ENCODE peak calls at places on chromosome 22, in four cellular contexts. R is A549, G is IMR-90, H is K562. S is an unnamed sample.

GRCh38 chr22:28360846-28361424 is 318.7 kb downstream of the TTC28 start:
- DNase-seq in R (no peak), G (no peak), H (no peak), S (no peak)

GRCh38 chr22:47277511-47277910 is 515.1 kb downstream of the TBC1D22A start:
- DNase-seq in R (no peak), G (no peak), H (no peak), S (no peak)

GRCh38 chr22:50185384-50186087 is at the start of gene TRABD:
- DNase-seq in R (peak; percentile 48), G (peak; percentile 82), H (peak; percentile 90), S (peak; percentile 72)

GRCh38 chr22:32444068-32444467 is 20.2 kb downstream of the BPIFC start:
- DNase-seq in R (peak; percentile 13), G (no peak), H (peak; percentile 44), S (peak; percentile 37)

GRCh38 chr22:44816141-44816540 is 63.8 kb downstream of the ARHGAP8 start:
- DNase-seq in R (no peak), G (no peak), H (no peak), S (no peak)

GRCh38 chr22:27629908-27630733 is 171.4 kb downstream of the MN1 start:
- DNase-seq in R (no peak), G (no peak), H (no peak), S (no peak)

GRCh38 chr22:23282089-23282501 is 101.8 kb downstream of the BCR start:
- DNase-seq in R (peak; percentile 35), G (peak; percentile 69), H (no peak), S (no peak)

GRCh38 chr22:50084570-50084969 is 656 bp downstream of the MLC1 start:
- DNase-seq in R (no peak), G (no peak), H (no peak), S (no peak)

GRCh38 chr22:38086001-38086845 is 2.2 kb upstream of the SLC16A8 start:
- DNase-seq in R (no peak), G (no peak), H (no peak), S (no peak)

GRCh38 chr22:40177738-40178416 is at the start of gene TNRC6B:
- DNase-seq in R (peak; percentile 59), G (peak; percentile 98), H (peak; percentile 94), S (peak; percentile 98)

GRCh38 chr22:40176921-40177737 is 596 bp upstream of the TNRC6B start:
- DNase-seq in R (no peak), G (peak; percentile 71), H (peak; percentile 86), S (peak; percentile 87)

GRCh38 chr22:40180403-40180802 is 2.7 kb downstream of the TNRC6B start:
- DNase-seq in R (no peak), G (no peak), H (no peak), S (no peak)

GRCh38 chr22:40179535-40179934 is 1.8 kb downstream of the TNRC6B start:
- DNase-seq in R (no peak), G (no peak), H (no peak), S (no peak)

DNA sequence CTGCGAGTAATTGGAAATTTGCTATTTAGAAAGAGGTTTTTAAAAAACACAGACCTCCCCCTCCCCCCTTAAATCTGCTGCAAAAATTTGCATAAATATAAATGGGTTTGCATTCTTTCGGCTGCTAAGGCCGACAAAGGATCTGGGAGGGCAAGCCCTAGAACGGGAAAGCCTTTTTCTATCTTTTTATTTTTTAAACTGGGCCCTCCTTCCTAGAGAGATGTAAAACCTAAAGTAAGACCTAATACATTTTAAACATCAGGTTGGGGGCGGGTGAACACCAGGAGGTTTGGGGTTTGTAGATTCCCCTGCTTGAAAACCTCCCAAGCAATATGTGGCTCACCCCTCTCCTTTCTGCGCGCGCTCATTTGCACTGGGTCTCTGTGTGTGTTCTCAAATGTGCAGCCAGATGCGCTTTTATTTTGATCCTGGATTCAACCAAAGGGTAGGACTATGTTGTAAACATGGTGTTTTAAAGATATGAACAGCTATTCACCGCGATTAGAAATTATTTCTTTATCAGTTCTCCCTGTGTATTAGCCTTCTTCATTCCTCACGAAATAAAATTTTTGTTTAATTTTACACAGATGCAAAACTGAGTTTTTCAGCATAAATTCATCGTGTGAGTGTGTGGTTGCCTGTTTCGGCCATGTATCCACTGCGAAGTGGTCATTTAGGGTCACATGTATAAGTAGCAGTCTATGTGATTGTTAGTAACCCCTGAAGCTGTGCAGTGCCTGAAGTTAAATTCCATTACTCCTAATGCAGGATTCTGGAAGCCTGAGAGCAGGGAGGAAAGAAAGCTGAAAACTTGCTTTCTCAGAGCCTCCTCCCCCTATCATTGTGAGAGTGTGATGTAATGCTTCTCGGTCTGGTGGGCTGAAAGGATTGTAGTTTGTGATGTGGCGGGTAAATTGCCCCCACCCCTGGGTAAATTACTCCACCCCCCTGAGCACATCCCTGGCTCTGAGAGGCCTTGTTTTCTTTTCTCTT is 988 bp downstream of the TNRC6B start:
- DNase-seq in R (no peak), G (peak; percentile 57), H (peak; percentile 57), S (peak; percentile 31)
- TF ChIP-seq MAZ in R (no peak), G (no peak), H (no peak), S (no peak)

DNA sequence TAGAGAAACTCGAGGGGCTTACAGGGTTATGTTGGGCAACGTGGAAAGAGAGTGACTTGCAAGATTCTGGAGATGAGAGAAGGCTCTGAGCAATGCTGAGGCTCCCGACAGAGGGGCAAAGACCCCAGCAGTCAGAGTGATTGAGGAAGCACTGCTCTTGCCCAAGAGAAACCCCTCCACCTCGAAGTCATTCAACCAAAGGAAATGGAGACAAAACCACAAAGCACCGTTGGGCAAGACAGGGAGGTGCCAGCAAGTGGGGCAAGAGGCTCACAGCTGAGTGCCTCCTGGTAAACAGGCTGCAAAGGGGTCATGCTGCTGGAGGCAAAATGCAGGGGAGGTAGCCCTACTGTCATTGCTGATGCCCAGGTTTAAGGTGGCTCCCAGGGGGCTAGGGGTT is 17.9 kb upstream of the MYH9 start:
- DNase-seq in R (no peak), G (no peak), H (no peak), S (no peak)
- TF ChIP-seq MAZ in R (no peak), G (no peak), H (no peak), S (no peak)

GRCh38 chr22:48819232-48819631 is 1008.4 kb downstream of the BRD1 start:
- DNase-seq in R (no peak), G (no peak), H (no peak), S (no peak)
- TF ChIP-seq MAZ in R (no peak), G (no peak), H (no peak), S (no peak)

DNA sequence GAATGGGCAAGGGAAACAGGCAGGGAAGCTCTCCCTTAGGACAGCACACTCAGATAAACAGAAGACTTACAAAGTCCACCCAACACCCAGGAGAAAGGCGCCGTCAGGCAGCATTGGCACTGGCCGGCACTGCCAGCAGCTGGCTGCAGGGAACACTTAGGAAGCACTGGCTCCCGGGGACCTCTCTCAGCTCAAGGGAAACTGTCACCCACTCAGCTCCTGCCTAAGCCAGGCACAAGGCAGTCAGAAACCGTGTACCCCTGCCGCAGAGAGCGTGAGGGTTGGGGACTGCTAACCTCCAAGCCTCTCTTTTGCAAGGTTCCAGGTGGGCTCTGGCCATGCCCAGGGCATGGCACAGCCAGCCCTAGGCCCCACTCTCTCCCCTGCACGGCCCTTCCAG is 64.7 kb downstream of the DGCR2 start:
- DNase-seq in R (no peak), G (no peak), H (no peak), S (no peak)
- TF ChIP-seq MAZ in R (no peak), G (no peak), H (no peak), S (no peak)

DNA sequence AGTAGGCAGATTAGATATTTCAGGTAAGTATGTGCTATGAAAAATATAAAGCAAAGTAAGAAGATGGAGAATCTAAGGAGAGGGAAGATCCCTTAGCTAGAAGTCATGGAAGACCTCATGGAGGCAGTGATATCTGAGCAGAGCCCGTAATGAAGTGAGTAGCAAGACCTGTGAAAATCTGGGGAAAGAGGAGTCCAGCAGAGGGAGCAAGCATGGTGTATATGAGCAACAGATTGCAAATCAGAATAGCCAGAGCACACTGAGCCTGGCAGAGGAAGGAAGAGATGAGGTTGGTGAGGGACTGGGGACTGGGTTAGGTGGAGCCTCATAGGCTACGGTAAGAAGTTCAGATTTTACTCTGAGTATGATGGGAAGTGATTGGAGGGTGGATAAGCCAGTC is 9.4 kb downstream of the LHFPL7 start:
- DNase-seq in R (no peak), G (no peak), H (peak; percentile 4), S (peak; percentile 24)
- TF ChIP-seq MAZ in R (no peak), G (no peak), H (no peak), S (no peak)

GRCh38 chr22:30246962-30247376 is 410 bp upstream of the LIF start:
- DNase-seq in R (no peak), G (no peak), H (no peak), S (no peak)
- TF ChIP-seq MAZ in R (no peak), G (peak; percentile 61), H (no peak), S (no peak)